ENCODE peak calls at places on chromosome 7, in five cellular contexts. H is GM12878, L is GM23338, Y is HepG2, B is K562. V is an unnamed sample.

GRCh38 chr7:33129806-33130153 is 416 bp downstream of the BBS9 start:
- DNase-seq in H (no peak), L (no peak), Y (no peak), B (no peak), V (no peak)

GRCh38 chr7:35802102-35802466 is 1.2 kb downstream of the SEPTIN7 start:
- DNase-seq in H (no peak), L (no peak), Y (no peak), B (no peak), V (no peak)

GRCh38 chr7:129719980-129720732 is 108.6 kb downstream of the NRF1 start:
- DNase-seq in H (no peak), L (no peak), Y (peak; percentile 53), B (peak; percentile 89), V (no peak)

GRCh38 chr7:36514289-36515243 is 124.9 kb downstream of the ANLN start:
- DNase-seq in H (no peak), L (no peak), Y (no peak), B (no peak), V (no peak)

GRCh38 chr7:659996-660395 is 66.5 kb upstream of the DNAAF5 start:
- DNase-seq in H (no peak), L (no peak), Y (no peak), B (no peak), V (no peak)

GRCh38 chr7:116195451-116195850 is 14.9 kb upstream of the TES start:
- DNase-seq in H (no peak), L (no peak), Y (no peak), B (no peak), V (no peak)

GRCh38 chr7:4610768-4611467 is 71.2 kb upstream of the FOXK1 start:
- DNase-seq in H (peak; percentile 39), L (peak; percentile 87), Y (peak; percentile 74), B (peak; percentile 82), V (no peak)

GRCh38 chr7:18890134-18890533 is 227.3 kb downstream of the TWIST1 start:
- DNase-seq in H (no peak), L (no peak), Y (no peak), B (no peak), V (no peak)

GRCh38 chr7:32357535-32358277 is 132.5 kb downstream of the LSM5 start:
- DNase-seq in H (no peak), L (peak; percentile 69), Y (no peak), B (no peak), V (no peak)

GRCh38 chr7:25171071-25171470 is 46.0 kb upstream of the CYCS start:
- DNase-seq in H (no peak), L (no peak), Y (no peak), B (no peak), V (no peak)

GRCh38 chr7:92988051-92988450 is 129.7 kb downstream of the SAMD9 start:
- DNase-seq in H (no peak), L (peak; percentile 54), Y (peak; percentile 54), B (peak; percentile 43), V (no peak)

GRCh38 chr7:52270301-52270700 is 765.1 kb upstream of the POM121L12 start:
- DNase-seq in H (no peak), L (no peak), Y (no peak), B (no peak), V (no peak)

GRCh38 chr7:157335991-157336382 is 817 bp upstream of the DNAJB6 start:
- DNase-seq in H (no peak), L (peak; percentile 51), Y (no peak), B (no peak), V (no peak)

GRCh38 chr7:115096262-115096661 is 174.4 kb downstream of the MDFIC start:
- DNase-seq in H (no peak), L (peak; percentile 3), Y (no peak), B (no peak), V (no peak)

DNA sequence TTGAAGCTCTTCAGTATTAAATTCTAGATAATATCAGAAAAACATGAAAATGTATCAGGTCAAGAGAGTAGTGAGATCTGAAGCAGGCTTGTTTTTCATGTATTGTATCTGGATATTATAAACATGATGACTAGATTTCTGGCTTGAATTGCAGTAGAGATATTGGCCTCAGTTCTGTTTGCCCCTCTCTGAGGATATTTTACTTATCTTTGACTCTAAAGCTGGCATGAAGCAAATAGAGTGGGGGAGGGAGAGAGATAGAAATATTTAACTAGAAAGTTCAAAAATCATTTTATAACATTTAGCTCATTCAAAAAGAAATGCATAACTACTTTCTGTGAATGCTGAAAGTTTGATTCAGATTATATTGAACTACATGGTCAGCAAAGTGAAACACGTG is 929.7 kb upstream of the KCND2 start:
- DNase-seq in H (no peak), L (no peak), Y (no peak), B (no peak), V (no peak)
- H3K36me3 ChIP-seq in H (no peaks in the 10 kb centered on the region), L (no peaks in the 10 kb centered on the region), Y (no peaks in the 10 kb centered on the region), B (no peaks in the 10 kb centered on the region), V (no peaks in the 10 kb centered on the region)

GRCh38 chr7:124536156-124536762 is 229.3 kb downstream of the GPR37 start:
- DNase-seq in H (no peak), L (no peak), Y (no peak), B (no peak), V (no peak)
- TF ChIP-seq CREB1 in H (no peak), L (no peak), Y (no peak), B (no peak), V (no peak)

DNA sequence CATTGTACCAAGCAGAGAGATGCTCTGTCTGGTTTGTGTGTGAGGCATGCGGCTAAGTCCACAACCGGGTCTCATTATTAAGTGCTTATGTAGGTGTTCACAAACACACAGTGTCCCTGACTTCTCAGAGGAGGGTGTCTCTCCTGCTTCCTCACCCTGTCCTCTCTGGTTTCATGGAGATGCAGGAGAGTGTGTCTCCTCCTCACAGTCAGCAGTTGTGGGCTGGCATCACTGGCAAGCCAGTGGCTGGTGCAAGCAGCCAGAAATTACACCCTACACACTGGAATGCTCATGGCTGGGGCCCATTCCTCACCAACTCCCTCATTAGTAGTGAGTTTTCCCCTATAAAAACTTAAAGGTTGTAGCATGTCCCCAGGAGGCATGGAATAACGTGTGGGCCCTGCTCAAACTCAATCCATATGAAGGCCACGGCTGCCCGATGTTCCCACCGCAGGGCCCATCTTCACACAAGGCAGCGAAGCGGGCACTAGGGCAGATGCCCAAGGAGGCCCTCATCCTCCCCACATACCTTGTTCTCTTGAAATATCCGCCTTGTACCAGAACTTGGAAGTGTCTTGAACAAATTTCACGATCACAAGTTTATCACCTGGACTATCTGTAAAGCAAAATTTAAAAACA is 280.1 kb downstream of the TNS3 start:
- DNase-seq in H (no peak), L (no peak), Y (no peak), B (no peak), V (peak; percentile 22)
- H3K36me3 ChIP-seq in H (no peaks in the 10 kb centered on the region), L (no peaks in the 10 kb centered on the region), Y (peaks cover 46% of the 10 kb centered on the region), B (no peaks in the 10 kb centered on the region), V (no peaks in the 10 kb centered on the region)

GRCh38 chr7:14752301-14752700 is 150.2 kb downstream of the DGKB start:
- DNase-seq in H (no peak), L (no peak), Y (no peak), B (no peak), V (no peak)
- TF ChIP-seq CREB1 in H (no peak), L (no peak), Y (no peak), B (no peak), V (no peak)

GRCh38 chr7:139079861-139080260 is 29.7 kb downstream of the ZC3HAV1 start:
- DNase-seq in H (no peak), L (no peak), Y (no peak), B (no peak), V (no peak)

GRCh38 chr7:139078911-139079310 is 30.6 kb downstream of the ZC3HAV1 start:
- DNase-seq in H (no peak), L (no peak), Y (no peak), B (no peak), V (no peak)

GRCh38 chr7:139081584-139081983 is 27.9 kb downstream of the ZC3HAV1 start:
- DNase-seq in H (no peak), L (no peak), Y (no peak), B (no peak), V (no peak)

GRCh38 chr7:139078399-139078798 is 31.1 kb downstream of the ZC3HAV1 start:
- DNase-seq in H (no peak), L (no peak), Y (no peak), B (no peak), V (no peak)

DNA sequence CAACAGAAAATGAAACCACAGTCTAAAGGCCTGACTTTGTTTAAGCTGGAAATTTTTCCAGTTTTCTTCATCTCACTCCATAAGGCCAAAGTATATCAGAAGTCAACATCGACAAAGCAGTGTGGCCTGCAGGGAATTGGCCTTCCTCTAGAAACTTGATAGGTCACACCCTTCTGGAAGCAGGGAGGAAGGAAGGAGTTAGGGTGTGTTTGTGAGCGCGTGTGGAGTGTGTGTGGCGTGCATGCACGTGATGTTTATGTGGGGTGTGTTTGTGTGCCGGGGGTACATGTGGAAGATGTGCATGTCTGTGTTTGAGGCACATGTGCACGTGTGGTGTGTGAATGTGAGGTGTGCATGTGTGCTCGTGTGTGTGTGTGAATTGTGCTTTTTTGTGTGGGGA is 28.6 kb downstream of the ZC3HAV1 start:
- DNase-seq in H (no peak), L (no peak), Y (no peak), B (no peak), V (no peak)
- H3K36me3 ChIP-seq in H (peaks cover 29% of the 10 kb centered on the region), L (no peaks in the 10 kb centered on the region), Y (peaks cover 18% of the 10 kb centered on the region), B (peaks cover 96% of the 10 kb centered on the region), V (peaks cover 39% of the 10 kb centered on the region)

DNA sequence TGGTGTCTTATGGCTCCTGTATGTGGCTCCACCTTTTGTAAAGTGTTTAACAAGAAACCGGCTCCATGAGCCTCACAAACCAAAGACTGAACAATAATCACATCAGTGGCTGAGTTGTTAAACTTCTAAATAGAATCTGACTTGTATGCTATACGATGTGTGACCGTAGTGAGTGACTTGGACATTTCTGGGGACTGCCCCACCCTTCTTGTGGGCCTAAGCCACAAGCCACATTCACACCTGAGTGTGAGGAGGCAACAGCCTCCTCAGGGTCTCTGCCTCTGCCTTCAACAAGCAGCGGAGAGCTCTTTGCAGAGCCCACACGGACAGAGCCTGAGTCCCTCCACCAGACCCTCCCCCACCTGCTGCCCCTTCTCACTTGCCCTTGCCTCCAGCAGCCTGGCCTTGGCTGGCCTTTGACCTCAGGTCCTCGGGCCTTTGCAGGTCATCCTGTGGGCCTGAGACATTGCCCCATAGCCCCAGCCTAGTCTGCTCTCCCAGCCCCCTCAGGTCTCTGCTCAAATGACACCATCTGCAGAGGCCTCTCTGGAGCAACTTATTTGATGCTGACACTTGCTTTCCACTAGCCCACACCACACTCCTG is 156.8 kb upstream of the TNS3 start:
- DNase-seq in H (no peak), L (no peak), Y (peak; percentile 28), B (no peak), V (no peak)
- TF ChIP-seq CREB1 in H (no peak), L (no peak), Y (no peak), B (no peak), V (no peak)

GRCh38 chr7:30617359-30617758 is 22.7 kb downstream of the GARS1 start:
- DNase-seq in H (no peak), L (no peak), Y (no peak), B (no peak), V (no peak)

GRCh38 chr7:30616318-30616717 is 21.6 kb downstream of the GARS1 start:
- DNase-seq in H (no peak), L (no peak), Y (peak; percentile 5), B (no peak), V (no peak)

GRCh38 chr7:30613366-30614325 is 19.0 kb downstream of the GARS1 start:
- DNase-seq in H (no peak), L (no peak), Y (no peak), B (no peak), V (no peak)

GRCh38 chr7:30618961-30619360 is 24.3 kb downstream of the GARS1 start:
- DNase-seq in H (no peak), L (no peak), Y (no peak), B (no peak), V (no peak)

GRCh38 chr7:30618080-30618676 is 23.5 kb downstream of the GARS1 start:
- DNase-seq in H (no peak), L (no peak), Y (no peak), B (no peak), V (no peak)
- H3K36me3 ChIP-seq in H (peaks cover 20% of the 10 kb centered on the region), L (peaks cover 85% of the 10 kb centered on the region), Y (peaks cover 32% of the 10 kb centered on the region), B (peaks cover 92% of the 10 kb centered on the region), V (peaks cover 88% of the 10 kb centered on the region)